ENCODE peak calls at places on chromosomes 3 and 15, in nine cellular contexts. L, U, E, P, V, X, Q, K and F are unnamed samples.

GRCh38 chr3:197428117-197428761 is 127.5 kb downstream of the BDH1 start:
- DNase-seq in L (peak; percentile 30), U (no peak), E (peak; percentile 54), P (peak; percentile 32), V (peak; percentile 79), X (no peak), Q (no peak), K (no peak), F (no peak)

GRCh38 chr3:115657168-115657567 is 33.9 kb downstream of the GAP43 start:
- DNase-seq in L (peak; percentile 55), U (no peak), E (no peak), P (no peak), V (no peak), X (no peak), Q (no peak), K (no peak), F (no peak)

GRCh38 chr3:66400381-66401156 is 100.3 kb downstream of the LRIG1 start:
- DNase-seq in L (no peak), U (peak; percentile 73), E (no peak), P (no peak), V (no peak), X (no peak), Q (no peak), K (no peak), F (no peak)

GRCh38 chr3:27452368-27453090 is 31.7 kb downstream of the SLC4A7 start:
- DNase-seq in L (no peak), U (no peak), E (no peak), P (no peak), V (no peak), X (no peak), Q (no peak), K (no peak), F (no peak)

GRCh38 chr3:186208328-186208989 is 99.6 kb upstream of the ETV5 start:
- DNase-seq in L (peak; percentile 65), U (no peak), E (no peak), P (no peak), V (no peak), X (no peak), Q (no peak), K (no peak), F (no peak)

GRCh38 chr3:107493134-107493533 is 29.6 kb upstream of the BBX start:
- DNase-seq in L (peak; percentile 30), U (no peak), E (no peak), P (no peak), V (no peak), X (no peak), Q (no peak), K (no peak), F (no peak)

GRCh38 chr3:195250473-195251251 is 20.3 kb downstream of the XXYLT1 start:
- DNase-seq in L (no peak), U (peak; percentile 83), E (no peak), P (no peak), V (no peak), X (no peak), Q (no peak), K (peak; percentile 92), F (no peak)

GRCh38 chr3:69821133-69821532 is 81.9 kb downstream of the MITF start:
- DNase-seq in L (no peak), U (no peak), E (no peak), P (no peak), V (no peak), X (no peak), Q (no peak), K (no peak), F (no peak)

GRCh38 chr3:118810499-118811035 is 224.1 kb downstream of the IGSF11 start:
- DNase-seq in L (no peak), U (no peak), E (no peak), P (peak; percentile 47), V (no peak), X (no peak), Q (no peak), K (peak; percentile 70), F (no peak)

GRCh38 chr15:69668049-69668705 is 215.6 kb downstream of the RPLP1 start:
- DNase-seq in L (no peak), U (no peak), E (no peak), P (no peak), V (no peak), X (no peak), Q (no peak), K (no peak), F (no peak)

GRCh38 chr15:92733090-92733933 is 77.7 kb upstream of the FAM174B start:
- DNase-seq in L (no peak), U (no peak), E (no peak), P (no peak), V (no peak), X (no peak), Q (no peak), K (no peak), F (no peak)

GRCh38 chr15:45253330-45253729 is 1.3 kb downstream of the SLC28A2 start:
- DNase-seq in L (peak; percentile 70), U (no peak), E (peak; percentile 19), P (no peak), V (no peak), X (no peak), Q (no peak), K (no peak), F (no peak)

GRCh38 chr15:71274448-71274798 is 159.2 kb downstream of the THSD4 start:
- DNase-seq in L (no peak), U (no peak), E (no peak), P (no peak), V (no peak), X (no peak), Q (no peak), K (no peak), F (no peak)

GRCh38 chr3:123113889-123114450 is 47.1 kb downstream of the PDIA5 start:
- DNase-seq in L (no peak), U (no peak), E (no peak), P (no peak), V (no peak), X (no peak), Q (no peak), K (no peak), F (no peak)

GRCh38 chr3:15159501-15160136 is 46.4 kb upstream of the CAPN7 start:
- DNase-seq in L (no peak), U (no peak), E (no peak), P (no peak), V (no peak), X (no peak), Q (no peak), K (no peak), F (no peak)

GRCh38 chr3:39637807-39638206 is 170.3 kb downstream of the MOBP start:
- DNase-seq in L (peak; percentile 22), U (no peak), E (no peak), P (peak; percentile 31), V (no peak), X (no peak), Q (no peak), K (no peak), F (no peak)

GRCh38 chr15:77825143-77825542 is 192.4 kb upstream of the LINGO1 start:
- DNase-seq in L (no peak), U (no peak), E (no peak), P (no peak), V (no peak), X (no peak), Q (no peak), K (no peak), F (no peak)

GRCh38 chr15:25693321-25694237 is 169.5 kb downstream of the ATP10A start:
- DNase-seq in L (peak; percentile 64), U (peak; percentile 65), E (peak; percentile 68), P (no peak), V (no peak), X (no peak), Q (no peak), K (no peak), F (peak; percentile 50)

GRCh38 chr3:168647582-168647981 is 551.9 kb upstream of the GOLIM4 start:
- DNase-seq in L (no peak), U (no peak), E (no peak), P (no peak), V (no peak), X (no peak), Q (no peak), K (no peak), F (no peak)

DNA sequence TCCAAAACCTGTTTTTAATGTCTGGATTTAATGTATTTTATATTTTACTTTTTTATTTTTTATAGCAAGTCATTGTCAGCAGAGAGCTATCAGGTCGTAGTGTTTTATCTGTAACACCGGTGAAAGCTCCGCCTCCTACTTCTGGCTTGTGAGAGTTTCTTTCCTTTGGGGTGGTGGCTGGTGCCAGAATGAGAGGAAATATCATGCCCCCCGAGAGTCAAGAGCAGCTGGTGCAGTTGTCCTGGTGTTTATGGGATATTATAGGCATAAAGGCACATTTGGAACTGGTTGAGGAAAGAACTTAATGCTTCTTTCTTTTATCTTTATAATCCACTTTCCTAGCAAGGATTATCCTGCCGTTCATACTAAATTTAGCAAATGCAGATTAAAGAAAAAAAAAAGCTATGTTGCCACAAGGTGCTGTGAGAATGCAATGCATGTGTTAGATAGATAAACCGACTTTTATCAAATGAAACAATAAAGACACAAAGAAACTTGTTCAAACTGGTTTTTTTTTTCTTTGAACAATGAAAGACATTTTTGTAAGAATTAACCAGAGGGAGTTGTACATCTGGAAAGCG is 260.1 kb upstream of the PLSCR5 start:
- DNase-seq in L (peak; percentile 4), U (no peak), E (no peak), P (no peak), V (no peak), X (no peak), Q (no peak), K (no peak), F (no peak)
- H3K4me3 ChIP-seq in L (no peak overlapping the region), U (no peak overlapping the region), E (no peak overlapping the region), P (no peak overlapping the region), V (no peak overlapping the region), X (no peak overlapping the region), Q (peak overlapping the region; percentile 4), K (no peak overlapping the region), F (no peak overlapping the region)

GRCh38 chr3:145191543-145191942 is 969.4 kb downstream of the PLOD2 start:
- DNase-seq in L (no peak), U (no peak), E (no peak), P (no peak), V (no peak), X (no peak), Q (no peak), K (no peak), F (no peak)
- TF ChIP-seq POLR2AphosphoS5 in L (no peak), U (no peak), E (no peak), P (no peak), V (no peak), X (no peak), Q (no peak), K (no peak), F (no peak)

GRCh38 chr15:32730677-32731654 is 13.2 kb downstream of the GREM1 start:
- DNase-seq in L (peak; percentile 83), U (no peak), E (no peak), P (peak; percentile 55), V (peak; percentile 89), X (no peak), Q (no peak), K (no peak), F (no peak)
- H3K36me3 ChIP-seq in L (no peaks in the 10 kb centered on the region), U (no peaks in the 10 kb centered on the region), E (peaks cover 79% of the 10 kb centered on the region), P (no peaks in the 10 kb centered on the region), V (no peaks in the 10 kb centered on the region), X (no peaks in the 10 kb centered on the region), Q (no peaks in the 10 kb centered on the region), K (no peaks in the 10 kb centered on the region), F (no peaks in the 10 kb centered on the region)

DNA sequence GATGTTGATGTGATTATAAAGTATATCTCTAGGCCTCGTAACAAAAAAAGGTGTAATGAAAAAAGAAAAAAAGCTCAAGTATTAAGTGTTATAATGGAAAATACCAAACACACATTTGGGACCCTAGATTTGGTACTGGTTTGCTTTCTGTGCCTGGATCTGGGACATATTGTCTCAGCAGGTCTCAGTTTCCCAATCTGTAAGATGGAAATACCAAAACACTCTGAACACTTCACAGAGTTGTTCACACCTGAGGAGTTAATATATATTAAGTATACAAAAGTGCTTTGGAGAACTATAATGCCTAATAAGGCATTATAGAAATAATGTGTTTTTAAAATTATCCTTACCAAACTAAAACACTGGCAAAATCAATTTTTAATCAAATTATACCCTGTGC is 60.0 kb downstream of the CLASP2 start:
- DNase-seq in L (no peak), U (no peak), E (no peak), P (no peak), V (no peak), X (no peak), Q (no peak), K (no peak), F (no peak)
- H3K4me3 ChIP-seq in L (no peak overlapping the region), U (peak overlapping the region; percentile 55), E (peak overlapping the region; percentile 51), P (no peak overlapping the region), V (no peak overlapping the region), X (no peak overlapping the region), Q (peak overlapping the region; percentile 72), K (peak overlapping the region; percentile 58), F (peak overlapping the region; percentile 39)